ENCODE peak calls at places on chromosomes 4 and X, in eight cellular contexts. One of them, this sample, is unnamed.
A peak's percentile ranks its signal among the peaks of the same experiment; 100 is the strongest.

GRCh38 chr4:105154576-105154975 is 7.9 kb downstream of the TET2 start:
- DNase-seq in endothelial cell of umbilical vein: no peak
- DNase-seq in pancreas: no peak
- DNase-seq in breast epithelium: no peak
- DNase-seq in IMR-90: no peak
- DNase-seq in neuronal stem cell: no peak
- DNase-seq in CD8-positive, alpha-beta memory T cell: no peak
- DNase-seq in cardiac muscle cell: no peak
- DNase-seq in this sample: no peak

GRCh38 chrX:38806875-38807601 is 5.8 kb downstream of the MID1IP1 start:
- DNase-seq in cardiac muscle cell: no peak
- DNase-seq in IMR-90: no peak
- DNase-seq in pancreas: no peak
- DNase-seq in CD8-positive, alpha-beta memory T cell: no peak
- DNase-seq in breast epithelium: no peak
- DNase-seq in endothelial cell of umbilical vein: no peak
- DNase-seq in neuronal stem cell: no peak
- DNase-seq in this sample: no peak

GRCh38 chr4:170004656-170005250 is 21.4 kb downstream of the MFAP3L start:
- DNase-seq in CD8-positive, alpha-beta memory T cell: no peak
- DNase-seq in endothelial cell of umbilical vein: no peak
- DNase-seq in neuronal stem cell: peak; percentile 42
- DNase-seq in IMR-90: no peak
- DNase-seq in pancreas: no peak
- DNase-seq in breast epithelium: no peak
- DNase-seq in cardiac muscle cell: no peak
- DNase-seq in this sample: no peak

GRCh38 chrX:139720136-139720535 is 12.2 kb upstream of the MCF2 start:
- DNase-seq in breast epithelium: no peak
- DNase-seq in CD8-positive, alpha-beta memory T cell: no peak
- DNase-seq in endothelial cell of umbilical vein: peak; percentile 11
- DNase-seq in cardiac muscle cell: peak; percentile 33
- DNase-seq in neuronal stem cell: peak; percentile 53
- DNase-seq in pancreas: no peak
- DNase-seq in IMR-90: peak; percentile 68
- DNase-seq in this sample: no peak

GRCh38 chrX:49210406-49210805 is 10.4 kb upstream of the SYP start:
- DNase-seq in breast epithelium: no peak
- DNase-seq in neuronal stem cell: no peak
- DNase-seq in CD8-positive, alpha-beta memory T cell: no peak
- DNase-seq in cardiac muscle cell: no peak
- DNase-seq in IMR-90: no peak
- DNase-seq in endothelial cell of umbilical vein: no peak
- DNase-seq in pancreas: no peak
- DNase-seq in this sample: no peak

GRCh38 chr4:82739292-82740190 is 59.1 kb downstream of the SCD5 start:
- DNase-seq in endothelial cell of umbilical vein: peak; percentile 82
- DNase-seq in breast epithelium: peak; percentile 72
- DNase-seq in pancreas: peak; percentile 93
- DNase-seq in IMR-90: peak; percentile 40
- DNase-seq in cardiac muscle cell: peak; percentile 81
- DNase-seq in neuronal stem cell: peak; percentile 53
- DNase-seq in CD8-positive, alpha-beta memory T cell: peak; percentile 20
- DNase-seq in this sample: peak; percentile 40

GRCh38 chrX:101160001-101160400 is 59.6 kb upstream of the DRP2 start:
- DNase-seq in neuronal stem cell: no peak
- DNase-seq in IMR-90: no peak
- DNase-seq in CD8-positive, alpha-beta memory T cell: no peak
- DNase-seq in cardiac muscle cell: no peak
- DNase-seq in endothelial cell of umbilical vein: no peak
- DNase-seq in breast epithelium: no peak
- DNase-seq in pancreas: no peak
- DNase-seq in this sample: no peak

GRCh38 chr4:80322716-80323115 is 12.8 kb upstream of the CFAP299 start:
- DNase-seq in pancreas: no peak
- DNase-seq in cardiac muscle cell: peak; percentile 58
- DNase-seq in breast epithelium: no peak
- DNase-seq in IMR-90: peak; percentile 68
- DNase-seq in endothelial cell of umbilical vein: peak; percentile 24
- DNase-seq in CD8-positive, alpha-beta memory T cell: no peak
- DNase-seq in neuronal stem cell: no peak
- DNase-seq in this sample: no peak

GRCh38 chr4:176400816-176401461 is 81.2 kb downstream of the SPCS3 start:
- DNase-seq in cardiac muscle cell: peak; percentile 20
- DNase-seq in neuronal stem cell: no peak
- DNase-seq in endothelial cell of umbilical vein: no peak
- DNase-seq in breast epithelium: no peak
- DNase-seq in IMR-90: peak; percentile 78
- DNase-seq in pancreas: no peak
- DNase-seq in CD8-positive, alpha-beta memory T cell: no peak
- DNase-seq in this sample: no peak

GRCh38 chr4:70080205-70080604 is 30.0 kb downstream of the HTN1 start:
- DNase-seq in CD8-positive, alpha-beta memory T cell: no peak
- DNase-seq in breast epithelium: no peak
- DNase-seq in neuronal stem cell: no peak
- DNase-seq in cardiac muscle cell: no peak
- DNase-seq in endothelial cell of umbilical vein: no peak
- DNase-seq in IMR-90: no peak
- DNase-seq in pancreas: no peak
- DNase-seq in this sample: no peak

GRCh38 chr4:123667496-123667895 is 270.9 kb downstream of the SPRY1 start:
- DNase-seq in endothelial cell of umbilical vein: no peak
- DNase-seq in CD8-positive, alpha-beta memory T cell: no peak
- DNase-seq in neuronal stem cell: no peak
- DNase-seq in breast epithelium: no peak
- DNase-seq in cardiac muscle cell: no peak
- DNase-seq in pancreas: no peak
- DNase-seq in IMR-90: peak; percentile 93
- DNase-seq in this sample: no peak

GRCh38 chrX:71636438-71637252 is 18.3 kb upstream of the CXCR3 start:
- DNase-seq in breast epithelium: no peak
- DNase-seq in pancreas: no peak
- DNase-seq in neuronal stem cell: no peak
- DNase-seq in IMR-90: no peak
- DNase-seq in endothelial cell of umbilical vein: peak; percentile 53
- DNase-seq in CD8-positive, alpha-beta memory T cell: no peak
- DNase-seq in cardiac muscle cell: no peak
- DNase-seq in this sample: peak; percentile 9

GRCh38 chr4:5276475-5277045 is 225.3 kb downstream of the STK32B start:
- DNase-seq in pancreas: no peak
- DNase-seq in CD8-positive, alpha-beta memory T cell: no peak
- DNase-seq in breast epithelium: no peak
- DNase-seq in IMR-90: no peak
- DNase-seq in cardiac muscle cell: no peak
- DNase-seq in neuronal stem cell: no peak
- DNase-seq in endothelial cell of umbilical vein: no peak
- DNase-seq in this sample: no peak

GRCh38 chr4:2868840-2869487 is 25.3 kb downstream of the ADD1 start:
- DNase-seq in cardiac muscle cell: no peak
- DNase-seq in CD8-positive, alpha-beta memory T cell: no peak
- DNase-seq in IMR-90: no peak
- DNase-seq in breast epithelium: no peak
- DNase-seq in pancreas: no peak
- DNase-seq in endothelial cell of umbilical vein: no peak
- DNase-seq in neuronal stem cell: no peak
- DNase-seq in this sample: no peak

GRCh38 chr4:10670346-10670745 is 14.2 kb downstream of the CLNK start:
- DNase-seq in cardiac muscle cell: no peak
- DNase-seq in endothelial cell of umbilical vein: no peak
- DNase-seq in pancreas: no peak
- DNase-seq in CD8-positive, alpha-beta memory T cell: no peak
- DNase-seq in neuronal stem cell: no peak
- DNase-seq in IMR-90: no peak
- DNase-seq in breast epithelium: no peak
- DNase-seq in this sample: no peak

GRCh38 chr4:176277162-176277904 is 8.3 kb upstream of the ASB5 start:
- DNase-seq in CD8-positive, alpha-beta memory T cell: no peak
- DNase-seq in breast epithelium: no peak
- DNase-seq in neuronal stem cell: peak; percentile 30
- DNase-seq in IMR-90: peak; percentile 71
- DNase-seq in pancreas: peak; percentile 67
- DNase-seq in endothelial cell of umbilical vein: peak; percentile 44
- DNase-seq in cardiac muscle cell: peak; percentile 74
- DNase-seq in this sample: no peak

GRCh38 chr4:128228021-128228571 is 59.5 kb downstream of the PGRMC2 start:
- DNase-seq in IMR-90: no peak
- DNase-seq in CD8-positive, alpha-beta memory T cell: no peak
- DNase-seq in neuronal stem cell: no peak
- DNase-seq in pancreas: no peak
- DNase-seq in endothelial cell of umbilical vein: no peak
- DNase-seq in breast epithelium: peak; percentile 76
- DNase-seq in cardiac muscle cell: no peak
- DNase-seq in this sample: no peak

GRCh38 chr4:150647008-150647407 is 65.1 kb downstream of the MAB21L2 start:
- DNase-seq in CD8-positive, alpha-beta memory T cell: no peak
- DNase-seq in pancreas: no peak
- DNase-seq in breast epithelium: no peak
- DNase-seq in cardiac muscle cell: no peak
- DNase-seq in IMR-90: peak; percentile 56
- DNase-seq in endothelial cell of umbilical vein: no peak
- DNase-seq in neuronal stem cell: no peak
- DNase-seq in this sample: no peak

GRCh38 chr4:14289708-14290107 is 662.2 kb upstream of the BOD1L1 start:
- DNase-seq in cardiac muscle cell: no peak
- DNase-seq in breast epithelium: no peak
- DNase-seq in IMR-90: no peak
- DNase-seq in CD8-positive, alpha-beta memory T cell: no peak
- DNase-seq in endothelial cell of umbilical vein: no peak
- DNase-seq in neuronal stem cell: no peak
- DNase-seq in pancreas: no peak
- DNase-seq in this sample: no peak

GRCh38 chrX:103686199-103687072 is at the start of gene MORF4L2:
- DNase-seq in breast epithelium: peak; percentile 89
- DNase-seq in IMR-90: peak; percentile 99
- DNase-seq in CD8-positive, alpha-beta memory T cell: peak; percentile 81
- DNase-seq in neuronal stem cell: peak; percentile 89
- DNase-seq in pancreas: peak; percentile 81
- DNase-seq in endothelial cell of umbilical vein: peak; percentile 98
- DNase-seq in cardiac muscle cell: peak; percentile 98
- DNase-seq in this sample: peak; percentile 76

GRCh38 chrX:103687073-103687695 is 685 bp upstream of the MORF4L2 start:
- DNase-seq in cardiac muscle cell: peak; percentile 88
- DNase-seq in endothelial cell of umbilical vein: no peak
- DNase-seq in CD8-positive, alpha-beta memory T cell: peak; percentile 78
- DNase-seq in neuronal stem cell: peak; percentile 62
- DNase-seq in breast epithelium: peak; percentile 84
- DNase-seq in pancreas: peak; percentile 90
- DNase-seq in IMR-90: peak; percentile 76
- DNase-seq in this sample: peak; percentile 76

GRCh38 chrX:103687696-103688191 is 1.2 kb upstream of the MORF4L2 start:
- DNase-seq in pancreas: peak; percentile 58
- DNase-seq in CD8-positive, alpha-beta memory T cell: peak; percentile 22
- DNase-seq in neuronal stem cell: peak; percentile 63
- DNase-seq in breast epithelium: peak; percentile 53
- DNase-seq in cardiac muscle cell: peak; percentile 85
- DNase-seq in IMR-90: peak; percentile 73
- DNase-seq in endothelial cell of umbilical vein: peak; percentile 79
- DNase-seq in this sample: peak; percentile 33

GRCh38 chrX:103688949-103689348 is 2.5 kb upstream of the MORF4L2 start:
- DNase-seq in breast epithelium: no peak
- DNase-seq in IMR-90: peak; percentile 44
- DNase-seq in pancreas: no peak
- DNase-seq in neuronal stem cell: no peak
- DNase-seq in cardiac muscle cell: peak; percentile 59
- DNase-seq in endothelial cell of umbilical vein: peak; percentile 29
- DNase-seq in CD8-positive, alpha-beta memory T cell: no peak
- DNase-seq in this sample: peak; percentile 10

GRCh38 chrX:103691059-103691458 is 4.6 kb upstream of the MORF4L2 start:
- DNase-seq in pancreas: no peak
- DNase-seq in cardiac muscle cell: no peak
- DNase-seq in IMR-90: no peak
- DNase-seq in endothelial cell of umbilical vein: no peak
- DNase-seq in breast epithelium: no peak
- DNase-seq in neuronal stem cell: no peak
- DNase-seq in CD8-positive, alpha-beta memory T cell: no peak
- DNase-seq in this sample: no peak
- H3K27ac ChIP-seq in pancreas: no peak overlapping the region
- H3K27ac ChIP-seq in cardiac muscle cell: no peak overlapping the region
- H3K27ac ChIP-seq in IMR-90: no peak overlapping the region
- H3K27ac ChIP-seq in endothelial cell of umbilical vein: no peak overlapping the region
- H3K27ac ChIP-seq in breast epithelium: no peak overlapping the region
- H3K27ac ChIP-seq in neuronal stem cell: no peak overlapping the region
- H3K27ac ChIP-seq in CD8-positive, alpha-beta memory T cell: no peak overlapping the region
- H3K27ac ChIP-seq in this sample: peak overlapping the region; percentile 97

GRCh38 chr4:140372607-140373327 is 679 bp upstream of the SCOC start:
- DNase-seq in endothelial cell of umbilical vein: no peak
- DNase-seq in pancreas: no peak
- DNase-seq in neuronal stem cell: no peak
- DNase-seq in cardiac muscle cell: peak; percentile 14
- DNase-seq in breast epithelium: no peak
- DNase-seq in IMR-90: peak; percentile 13
- DNase-seq in CD8-positive, alpha-beta memory T cell: peak; percentile 2
- DNase-seq in this sample: no peak
- H3K27ac ChIP-seq in endothelial cell of umbilical vein: peak overlapping the region; percentile 71
- H3K27ac ChIP-seq in pancreas: peak overlapping the region; percentile 33
- H3K27ac ChIP-seq in neuronal stem cell: peak overlapping the region; percentile 51
- H3K27ac ChIP-seq in cardiac muscle cell: peak overlapping the region; percentile 92
- H3K27ac ChIP-seq in breast epithelium: peak overlapping the region; percentile 94
- H3K27ac ChIP-seq in IMR-90: peak overlapping the region; percentile 26
- H3K27ac ChIP-seq in CD8-positive, alpha-beta memory T cell: peak overlapping the region; percentile 67
- H3K27ac ChIP-seq in this sample: peak overlapping the region; percentile 4

GRCh38 chr4:174503079-174503724 is 19.1 kb downstream of the HPGD start:
- DNase-seq in breast epithelium: no peak
- DNase-seq in endothelial cell of umbilical vein: no peak
- DNase-seq in cardiac muscle cell: no peak
- DNase-seq in IMR-90: no peak
- DNase-seq in neuronal stem cell: no peak
- DNase-seq in pancreas: no peak
- DNase-seq in CD8-positive, alpha-beta memory T cell: no peak
- DNase-seq in this sample: no peak

GRCh38 chr4:174505892-174506291 is 16.4 kb downstream of the HPGD start:
- DNase-seq in IMR-90: no peak
- DNase-seq in endothelial cell of umbilical vein: no peak
- DNase-seq in cardiac muscle cell: no peak
- DNase-seq in pancreas: no peak
- DNase-seq in neuronal stem cell: no peak
- DNase-seq in CD8-positive, alpha-beta memory T cell: no peak
- DNase-seq in breast epithelium: no peak
- DNase-seq in this sample: no peak

DNA sequence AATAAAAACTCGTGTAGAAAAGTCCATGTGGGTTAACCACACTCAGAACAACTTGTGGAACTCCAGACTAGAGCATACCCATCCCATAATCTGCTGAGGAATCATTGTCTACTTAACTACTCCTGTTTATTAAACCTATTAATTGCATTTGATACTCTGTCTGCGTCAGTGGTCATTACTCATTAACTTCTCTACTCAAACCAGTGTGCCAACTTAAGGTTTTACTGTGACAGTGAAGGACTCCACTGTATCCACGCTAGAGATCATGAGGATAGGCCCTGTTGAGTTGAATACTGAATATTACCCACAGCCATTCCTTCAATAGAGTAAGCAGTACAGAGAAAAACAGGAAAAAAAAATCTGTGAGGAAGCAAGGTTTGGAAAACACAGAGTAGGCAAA is 17.3 kb downstream of the HPGD start:
- DNase-seq in neuronal stem cell: no peak
- DNase-seq in CD8-positive, alpha-beta memory T cell: no peak
- DNase-seq in pancreas: no peak
- DNase-seq in cardiac muscle cell: no peak
- DNase-seq in breast epithelium: no peak
- DNase-seq in IMR-90: no peak
- DNase-seq in endothelial cell of umbilical vein: no peak
- DNase-seq in this sample: no peak
- H3K27ac ChIP-seq in neuronal stem cell: no peak overlapping the region
- H3K27ac ChIP-seq in CD8-positive, alpha-beta memory T cell: no peak overlapping the region
- H3K27ac ChIP-seq in pancreas: no peak overlapping the region
- H3K27ac ChIP-seq in cardiac muscle cell: no peak overlapping the region
- H3K27ac ChIP-seq in breast epithelium: no peak overlapping the region
- H3K27ac ChIP-seq in IMR-90: no peak overlapping the region
- H3K27ac ChIP-seq in endothelial cell of umbilical vein: no peak overlapping the region
- H3K27ac ChIP-seq in this sample: no peak overlapping the region

GRCh38 chr4:71188951-71189350 is 149.9 kb upstream of the SLC4A4 start:
- DNase-seq in cardiac muscle cell: no peak
- DNase-seq in pancreas: no peak
- DNase-seq in IMR-90: no peak
- DNase-seq in neuronal stem cell: no peak
- DNase-seq in endothelial cell of umbilical vein: no peak
- DNase-seq in breast epithelium: no peak
- DNase-seq in CD8-positive, alpha-beta memory T cell: no peak
- DNase-seq in this sample: no peak
- H3K27ac ChIP-seq in cardiac muscle cell: no peak overlapping the region
- H3K27ac ChIP-seq in pancreas: peak overlapping the region; percentile 86
- H3K27ac ChIP-seq in IMR-90: peak overlapping the region; percentile 25
- H3K27ac ChIP-seq in neuronal stem cell: no peak overlapping the region
- H3K27ac ChIP-seq in endothelial cell of umbilical vein: no peak overlapping the region
- H3K27ac ChIP-seq in breast epithelium: no peak overlapping the region
- H3K27ac ChIP-seq in CD8-positive, alpha-beta memory T cell: no peak overlapping the region
- H3K27ac ChIP-seq in this sample: no peak overlapping the region

This sample was measured in caudate nucleus.